ENCODE peak calls at places on chromosomes 12 and 14, in ten cellular contexts. D is GM23338; V is left ventricle myocardium superior; N is NCI-H2171 treated with DMSO at 0.1 percent for 48 hours; Z is AG04450; F is substantia nigra; C is ecto neural progenitor cell; X is activated naive CD8-positive, alpha-beta T cell treated with anti-CD3 and anti-CD28 coated beads for 36 hours; K is LNCaP clone FGC; U is left ventricle myocardium inferior. L is an unnamed sample.

GRCh38 chr12:50825372-50825838 is 17.3 kb upstream of the TMPRSS12 start:
- DNase-seq in V (no peak), K (peak; percentile 36), F (no peak), C (no peak), Z (peak; percentile 50), N (peak; percentile 66), U (no peak), D (peak; percentile 63), X (no peak), L (peak; percentile 46)

GRCh38 chr12:48882325-48882687 is 16.6 kb upstream of the RND1 start:
- DNase-seq in V (no peak), N (no peak), X (no peak), D (peak; percentile 68), Z (no peak), K (no peak), C (peak; percentile 65), U (no peak), F (no peak), L (no peak)

GRCh38 chr12:121628536-121628935 is 2.2 kb downstream of the ORAI1 start:
- DNase-seq in K (no peak), F (no peak), D (no peak), V (no peak), N (no peak), Z (no peak), X (no peak), C (no peak), U (no peak), L (no peak)

GRCh38 chr12:11981174-11981733 is 89.5 kb upstream of the BCL2L14 start:
- DNase-seq in X (peak; percentile 43), U (no peak), D (no peak), Z (no peak), N (no peak), C (no peak), K (no peak), F (no peak), V (no peak), L (no peak)

GRCh38 chr12:53171725-53172329 is 8.7 kb upstream of the ZNF740 start:
- DNase-seq in F (no peak), N (no peak), K (peak; percentile 59), U (no peak), Z (no peak), X (no peak), V (no peak), C (no peak), D (no peak), L (no peak)

GRCh38 chr12:13534645-13535398 is 338.3 kb downstream of the EMP1 start:
- DNase-seq in X (peak; percentile 46), Z (peak; percentile 10), F (peak; percentile 32), N (peak; percentile 0), V (peak; percentile 79), C (peak; percentile 95), U (peak; percentile 68), D (peak; percentile 96), K (no peak), L (peak; percentile 15)

GRCh38 chr12:93137656-93138612 is 208.8 kb upstream of the EEA1 start:
- DNase-seq in U (no peak), F (no peak), K (no peak), D (no peak), C (no peak), V (no peak), Z (no peak), N (no peak), X (no peak), L (no peak)

GRCh38 chr12:4478933-4479332 is 33.3 kb upstream of the FGF6 start:
- DNase-seq in F (no peak), K (no peak), X (no peak), N (no peak), D (peak; percentile 15), U (no peak), Z (no peak), C (no peak), V (no peak), L (no peak)

GRCh38 chr12:95918194-95918993 is 24.0 kb downstream of the CCDC38 start:
- DNase-seq in N (peak; percentile 58), Z (no peak), D (peak; percentile 86), C (peak; percentile 56), X (peak; percentile 33), U (no peak), K (peak; percentile 13), V (no peak), F (no peak), L (peak; percentile 31)

GRCh38 chr12:103768467-103769123 is 72.4 kb downstream of the NT5DC3 start:
- DNase-seq in X (no peak), U (no peak), K (no peak), D (no peak), F (no peak), Z (no peak), C (no peak), V (no peak), N (peak; percentile 24), L (no peak)

GRCh38 chr12:132189378-132190011 is 45.2 kb downstream of the NOC4L start:
- DNase-seq in C (peak; percentile 91), U (peak; percentile 92), V (peak; percentile 96), X (peak; percentile 95), N (peak; percentile 84), F (no peak), D (peak; percentile 73), K (peak; percentile 69), Z (peak; percentile 56), L (peak; percentile 79)

GRCh38 chr12:125889742-125890141 is 824.5 kb downstream of the AACS start:
- DNase-seq in F (no peak), K (no peak), X (no peak), Z (no peak), N (no peak), C (no peak), V (no peak), U (no peak), D (no peak), L (no peak)

GRCh38 chr12:123242083-123242904 is 9.1 kb downstream of the MTRFR start:
- DNase-seq in V (no peak), U (no peak), D (no peak), X (no peak), Z (no peak), N (peak; percentile 61), K (no peak), F (no peak), C (no peak), L (peak; percentile 80)

GRCh38 chr12:25242981-25243764 is 7.6 kb downstream of the KRAS start:
- DNase-seq in C (no peak), V (no peak), F (no peak), D (no peak), Z (no peak), X (no peak), K (no peak), N (no peak), U (no peak), L (no peak)

GRCh38 chr12:26791328-26791791 is 41.6 kb downstream of the ITPR2 start:
- DNase-seq in K (no peak), Z (no peak), U (no peak), N (no peak), V (no peak), F (no peak), C (no peak), D (no peak), X (no peak), L (no peak)

GRCh38 chr12:126337556-126337955 is 1272.3 kb downstream of the AACS start:
- DNase-seq in X (no peak), Z (peak; percentile 0), F (no peak), C (no peak), N (peak; percentile 30), D (no peak), V (no peak), U (no peak), K (no peak), L (no peak)

GRCh38 chr12:1881936-1882335 is 36.5 kb downstream of the CACNA2D4 start:
- DNase-seq in N (no peak), V (no peak), K (no peak), F (no peak), Z (no peak), X (no peak), U (no peak), C (peak; percentile 32), D (no peak), L (no peak)

GRCh38 chr12:26848156-26848825 is 15.3 kb upstream of the ITPR2 start:
- DNase-seq in X (no peak), F (no peak), C (no peak), V (no peak), Z (no peak), U (no peak), K (no peak), N (no peak), D (no peak), L (no peak)

GRCh38 chr14:80927385-80927989 is 14.1 kb downstream of the CEP128 start:
- DNase-seq in Z (no peak), F (no peak), C (no peak), N (no peak), D (peak; percentile 46), X (no peak), K (no peak), U (no peak), V (no peak), L (no peak)

GRCh38 chr12:3170423-3171194 is 93.4 kb downstream of the TSPAN9 start:
- DNase-seq in U (no peak), K (no peak), N (no peak), V (no peak), C (no peak), X (no peak), D (no peak), F (no peak), Z (peak; percentile 76), L (no peak)

GRCh38 chr12:54372113-54372806 is 8.0 kb upstream of the GPR84 start:
- DNase-seq in D (no peak), K (no peak), U (no peak), V (peak; percentile 48), F (no peak), C (no peak), X (no peak), N (no peak), Z (no peak), L (no peak)

GRCh38 chr12:116662612-116663144 is 75.2 kb downstream of the SPRING1 start:
- DNase-seq in X (no peak), N (peak; percentile 73), F (no peak), Z (peak; percentile 6), C (peak; percentile 85), D (peak; percentile 24), V (peak; percentile 33), U (no peak), K (no peak), L (no peak)

GRCh38 chr14:79510659-79511058 is 700.6 kb downstream of the DIO2 start:
- DNase-seq in K (no peak), Z (peak; percentile 6), U (no peak), F (no peak), X (no peak), C (no peak), V (no peak), D (no peak), N (peak; percentile 68), L (no peak)